ENCODE peak calls at places on chromosomes 13 and 19, in ten cellular contexts. M, D, H, J, V, X, Q, N, I and O are unnamed samples.

GRCh38 chr19:49133621-49134454 is 14.5 kb downstream of the PPFIA3 start:
- DNase-seq in X (no peak), M (peak; percentile 67), N (no peak), H (peak; percentile 85), J (peak; percentile 76), I (peak; percentile 68), D (peak; percentile 20), Q (peak; percentile 92), V (peak; percentile 58), O (no peak)

GRCh38 chr19:50952890-50953289 is at the start of gene KLK5:
- DNase-seq in N (no peak), X (no peak), H (no peak), M (no peak), Q (no peak), J (no peak), I (no peak), V (no peak), D (no peak), O (no peak)

GRCh38 chr13:98517576-98518310 is 59.2 kb downstream of the STK24 start:
- DNase-seq in I (no peak), D (no peak), X (no peak), Q (no peak), H (no peak), J (no peak), N (no peak), V (no peak), M (no peak), O (no peak)

GRCh38 chr19:3700242-3701032 is at the start of gene PIP5K1C:
- DNase-seq in I (peak; percentile 88), D (peak; percentile 69), Q (peak; percentile 94), X (peak; percentile 87), N (peak; percentile 41), M (peak; percentile 94), J (peak; percentile 93), H (peak; percentile 95), V (peak; percentile 80), O (peak; percentile 86)

GRCh38 chr19:38134538-38135149 is 89.4 kb downstream of the DPF1 start:
- DNase-seq in M (peak; percentile 57), Q (peak; percentile 40), I (peak; percentile 53), J (no peak), N (no peak), D (no peak), X (no peak), H (peak; percentile 16), V (no peak), O (peak; percentile 50)

GRCh38 chr13:52677823-52678222 is 25.2 kb downstream of the SUGT1 start:
- DNase-seq in Q (no peak), J (no peak), N (no peak), X (no peak), D (no peak), H (no peak), V (no peak), M (no peak), I (no peak), O (no peak)

GRCh38 chr13:81275666-81276258 is 934.8 kb upstream of the SPRY2 start:
- DNase-seq in N (no peak), M (no peak), Q (no peak), I (no peak), H (no peak), V (no peak), D (no peak), X (no peak), J (no peak), O (peak; percentile 2)

GRCh38 chr19:39557791-39558622 is 18.0 kb upstream of the EID2 start:
- DNase-seq in N (no peak), M (no peak), X (no peak), Q (no peak), I (peak; percentile 3), D (no peak), J (no peak), V (no peak), H (no peak), O (peak; percentile 73)

GRCh38 chr13:44072536-44072935 is 192.8 kb downstream of the LACC1 start:
- DNase-seq in N (no peak), M (no peak), Q (no peak), D (no peak), J (no peak), X (no peak), H (no peak), I (no peak), V (no peak), O (no peak)

GRCh38 chr13:44064376-44064775 is 184.7 kb downstream of the LACC1 start:
- DNase-seq in V (no peak), H (no peak), M (no peak), I (no peak), N (no peak), Q (no peak), D (no peak), J (no peak), X (no peak), O (no peak)

GRCh38 chr13:44068169-44068568 is 188.5 kb downstream of the LACC1 start:
- DNase-seq in Q (no peak), V (no peak), J (no peak), M (no peak), N (no peak), H (no peak), I (peak; percentile 56), D (peak; percentile 89), X (no peak), O (no peak)

GRCh38 chr13:44063881-44064280 is 184.2 kb downstream of the LACC1 start:
- DNase-seq in X (no peak), D (no peak), Q (no peak), I (no peak), J (no peak), N (no peak), H (no peak), V (no peak), M (no peak), O (no peak)

DNA sequence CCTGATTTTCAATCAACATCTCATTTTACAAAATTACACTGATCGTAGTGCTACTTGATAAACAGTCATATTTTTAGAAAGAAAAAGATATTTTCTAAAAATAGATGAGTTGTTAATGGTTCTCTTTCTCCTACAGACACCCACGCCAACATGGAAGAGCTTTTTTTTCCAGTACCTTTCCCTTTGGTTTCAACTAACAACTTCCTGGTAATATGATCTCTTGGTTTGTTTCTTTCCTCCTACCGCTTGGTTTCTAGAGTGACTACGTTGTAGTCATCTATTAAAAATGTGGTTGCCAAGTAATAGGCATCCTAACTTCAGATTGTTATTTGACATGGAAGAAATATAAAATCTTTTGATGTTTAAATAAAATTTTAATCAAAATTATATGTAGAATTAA is 189.0 kb downstream of the LACC1 start:
- DNase-seq in I (peak; percentile 50), H (no peak), M (no peak), J (no peak), D (peak; percentile 85), N (no peak), V (no peak), Q (no peak), X (no peak), O (no peak)
- H3K9me3 ChIP-seq in I (no peaks in the 10 kb centered on the region), H (peaks cover 11% of the 10 kb centered on the region), M (no peaks in the 10 kb centered on the region), J (no peaks in the 10 kb centered on the region), D (no peaks in the 10 kb centered on the region), N (peaks cover 12% of the 10 kb centered on the region), V (no peaks in the 10 kb centered on the region), Q (no peaks in the 10 kb centered on the region), X (no peaks in the 10 kb centered on the region), O (no peaks in the 10 kb centered on the region)

DNA sequence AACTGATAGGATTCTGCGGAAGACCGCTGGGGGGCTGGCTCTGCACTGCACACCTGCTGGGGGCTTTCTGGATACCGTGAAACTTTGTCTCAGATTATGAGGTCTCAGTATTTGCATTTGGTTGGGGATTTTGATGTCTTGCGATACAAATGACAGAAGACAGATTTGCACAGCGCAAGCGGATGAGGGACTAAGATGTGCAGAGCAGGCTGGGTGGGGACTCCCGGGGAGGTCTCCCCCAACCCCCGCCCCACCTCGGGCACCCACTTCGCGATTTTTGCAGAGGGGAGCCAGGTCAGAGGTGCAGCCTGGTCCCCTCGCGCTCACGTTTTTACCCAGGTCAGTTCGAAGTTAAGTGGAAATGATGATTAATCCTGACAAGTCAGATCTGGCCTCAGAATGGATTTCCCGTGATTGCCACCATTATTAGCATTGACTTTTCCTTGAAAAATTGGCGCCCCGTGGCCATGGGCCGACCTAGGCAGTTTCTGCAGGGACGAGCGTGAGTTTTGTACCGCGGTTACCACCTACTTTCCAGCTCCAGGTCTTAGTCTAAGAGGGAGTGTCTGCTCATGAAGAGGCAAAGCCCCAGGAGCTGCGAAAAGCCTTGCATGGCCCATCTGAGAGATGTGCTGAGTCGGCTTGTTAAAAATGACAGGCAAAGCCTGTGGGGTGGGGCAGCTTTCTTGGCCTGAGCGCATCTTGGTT is 1.3 kb upstream of the GJB2 start:
- DNase-seq in M (no peak), J (no peak), V (no peak), X (no peak), N (no peak), D (no peak), Q (no peak), H (no peak), I (no peak), O (no peak)
- H3K4me3 ChIP-seq in M (peak overlapping the region; percentile 65), J (no peak overlapping the region), V (peak overlapping the region; percentile 85), X (peak overlapping the region; percentile 37), N (peak overlapping the region; percentile 75), D (no peak overlapping the region), Q (no peak overlapping the region), H (no peak overlapping the region), I (peak overlapping the region; percentile 55), O (no peak overlapping the region)

GRCh38 chr13:99658266-99658991 is 157.2 kb downstream of the TM9SF2 start:
- DNase-seq in X (peak; percentile 56), N (no peak), D (peak; percentile 54), I (peak; percentile 69), H (peak; percentile 37), V (no peak), J (peak; percentile 67), Q (peak; percentile 40), M (peak; percentile 58), O (peak; percentile 12)

GRCh38 chr13:99660101-99660500 is 158.8 kb downstream of the TM9SF2 start:
- DNase-seq in H (no peak), N (no peak), D (no peak), I (no peak), Q (no peak), X (no peak), V (no peak), M (no peak), J (no peak), O (no peak)

GRCh38 chr13:99657848-99658265 is 156.6 kb downstream of the TM9SF2 start:
- DNase-seq in N (no peak), H (no peak), V (no peak), M (peak; percentile 64), J (peak; percentile 55), Q (peak; percentile 18), D (peak; percentile 46), I (peak; percentile 54), X (peak; percentile 26), O (no peak)

GRCh38 chr13:99656843-99657506 is 155.7 kb downstream of the TM9SF2 start:
- DNase-seq in V (no peak), Q (peak; percentile 13), J (no peak), N (no peak), D (no peak), H (no peak), M (no peak), I (no peak), X (no peak), O (no peak)

GRCh38 chr13:99659234-99659633 is 158.0 kb downstream of the TM9SF2 start:
- DNase-seq in V (no peak), X (no peak), D (no peak), M (no peak), H (no peak), J (no peak), I (no peak), N (no peak), Q (peak; percentile 15), O (no peak)
- H3K4me1 ChIP-seq in V (peaks cover 5% of the 10 kb centered on the region), X (peaks cover 43% of the 10 kb centered on the region), D (no peaks in the 10 kb centered on the region), M (peaks cover 4% of the 10 kb centered on the region), H (peaks cover 7% of the 10 kb centered on the region), J (peaks cover 33% of the 10 kb centered on the region), I (peaks cover 31% of the 10 kb centered on the region), N (no peaks in the 10 kb centered on the region), Q (no peaks in the 10 kb centered on the region), O (no peaks in the 10 kb centered on the region)

DNA sequence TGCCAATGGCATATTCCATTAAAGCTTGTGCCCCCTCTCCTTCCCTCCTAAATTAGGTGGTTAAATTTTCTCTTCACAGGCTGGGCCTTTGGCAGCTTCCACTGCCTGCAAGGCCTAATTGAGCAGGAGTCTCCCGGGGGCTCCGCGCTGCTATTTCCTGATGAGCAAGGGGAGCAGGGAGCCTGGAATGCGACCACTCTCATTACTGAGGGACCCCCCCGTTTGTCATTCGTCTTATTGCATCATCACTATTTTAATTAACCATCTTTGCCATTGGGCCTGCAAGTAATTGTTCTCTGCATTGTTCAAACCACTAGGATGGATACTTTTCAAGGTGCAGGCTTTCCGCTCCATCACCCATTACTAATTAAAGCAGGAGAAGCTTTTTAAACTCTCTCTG is 142.4 kb downstream of the OXGR1 start:
- DNase-seq in I (no peak), D (no peak), X (no peak), J (no peak), Q (no peak), V (no peak), N (no peak), M (no peak), H (no peak), O (no peak)
- H3K9me3 ChIP-seq in I (no peaks in the 10 kb centered on the region), D (no peaks in the 10 kb centered on the region), X (no peaks in the 10 kb centered on the region), J (no peaks in the 10 kb centered on the region), Q (no peaks in the 10 kb centered on the region), V (no peaks in the 10 kb centered on the region), N (no peaks in the 10 kb centered on the region), M (no peaks in the 10 kb centered on the region), H (no peaks in the 10 kb centered on the region), O (no peaks in the 10 kb centered on the region)